ENCODE peak calls at places on chromosomes 16 and 17, in ten cellular contexts. E is ELR; I is cardiac muscle cell; P is caudate nucleus; B is psoas muscle; T is HFFc6; Y is OCI-LY7; H is activated T-cell treated with anti-CD3 and anti-CD28 coated beads, Interleukin-2, amount 50 U/mL, for 72 hours; G is colonic mucosa; U is effector memory CD4-positive, alpha-beta T cell. K is an unnamed sample.

GRCh38 chr16:89922477-89922883 is 662 bp upstream of the TUBB3 start:
- DNase-seq in E (peak; percentile 96), I (peak; percentile 92), P (no peak), B (peak; percentile 75), T (peak; percentile 93), Y (peak; percentile 60), H (peak; percentile 51), G (peak; percentile 66), U (no peak), K (no peak)

GRCh38 chr17:78325076-78325712 is 34.7 kb downstream of the SOCS3 start:
- DNase-seq in E (peak; percentile 89), I (peak; percentile 72), P (no peak), B (peak; percentile 88), T (peak; percentile 69), Y (no peak), H (no peak), G (no peak), U (no peak), K (no peak)

GRCh38 chr16:56301391-56301850 is 110.1 kb downstream of the GNAO1 start:
- DNase-seq in E (peak; percentile 46), I (peak; percentile 30), P (no peak), B (no peak), T (no peak), Y (no peak), H (no peak), G (no peak), U (no peak), K (no peak)

GRCh38 chr17:50056217-50056960 is 479 bp downstream of the ITGA3 start:
- DNase-seq in E (peak; percentile 79), I (peak; percentile 70), P (no peak), B (peak; percentile 81), T (peak; percentile 62), Y (peak; percentile 82), H (peak; percentile 79), G (peak; percentile 70), U (peak; percentile 34), K (no peak)

GRCh38 chr17:39525801-39526506 is 64.7 kb downstream of the CDK12 start:
- DNase-seq in E (no peak), I (no peak), P (no peak), B (no peak), T (no peak), Y (no peak), H (no peak), G (no peak), U (no peak), K (no peak)

GRCh38 chr16:1779234-1779701 is 3.1 kb downstream of the SPSB3 start:
- DNase-seq in E (no peak), I (no peak), P (no peak), B (peak; percentile 52), T (no peak), Y (no peak), H (no peak), G (no peak), U (no peak), K (no peak)

GRCh38 chr17:45812102-45812501 is 28.0 kb downstream of the CRHR1 start:
- DNase-seq in E (peak; percentile 42), I (peak; percentile 15), P (no peak), B (no peak), T (peak; percentile 14), Y (peak; percentile 8), H (no peak), G (no peak), U (no peak), K (no peak)

GRCh38 chr16:50611332-50611934 is 63.2 kb downstream of the NKD1 start:
- DNase-seq in E (peak; percentile 80), I (peak; percentile 42), P (no peak), B (no peak), T (no peak), Y (no peak), H (no peak), G (no peak), U (no peak), K (no peak)

GRCh38 chr17:44558349-44559287 is 1.3 kb downstream of the FZD2 start:
- DNase-seq in E (peak; percentile 64), I (no peak), P (no peak), B (no peak), T (peak; percentile 32), Y (no peak), H (no peak), G (no peak), U (no peak), K (no peak)

GRCh38 chr16:84593825-84594724 is 23.8 kb downstream of the COTL1 start:
- DNase-seq in E (no peak), I (peak; percentile 52), P (no peak), B (peak; percentile 63), T (no peak), Y (peak; percentile 97), H (peak; percentile 81), G (peak; percentile 88), U (peak; percentile 63), K (no peak)

GRCh38 chr17:74210191-74211140 is 2.9 kb upstream of the TTYH2 start:
- DNase-seq in E (peak; percentile 77), I (peak; percentile 77), P (peak; percentile 29), B (peak; percentile 84), T (peak; percentile 61), Y (peak; percentile 70), H (peak; percentile 83), G (peak; percentile 71), U (peak; percentile 71), K (no peak)

GRCh38 chr16:22195695-22196558 is 10.2 kb upstream of the EEF2K start:
- DNase-seq in E (peak; percentile 82), I (peak; percentile 92), P (peak; percentile 53), B (peak; percentile 92), T (peak; percentile 76), Y (peak; percentile 88), H (peak; percentile 89), G (peak; percentile 93), U (peak; percentile 82), K (peak; percentile 90)

GRCh38 chr17:59825533-59826316 is 67.0 kb downstream of the TUBD1 start:
- DNase-seq in E (peak; percentile 86), I (peak; percentile 76), P (no peak), B (peak; percentile 30), T (peak; percentile 72), Y (no peak), H (peak; percentile 64), G (no peak), U (no peak), K (no peak)

GRCh38 chr16:64543401-64543800 is 578.5 kb downstream of the CDH11 start:
- DNase-seq in E (no peak), I (no peak), P (no peak), B (no peak), T (no peak), Y (no peak), H (no peak), G (no peak), U (no peak), K (no peak)

GRCh38 chr17:29590261-29590978 is 972 bp upstream of the GIT1 start:
- DNase-seq in E (peak; percentile 82), I (peak; percentile 48), P (no peak), B (no peak), T (peak; percentile 47), Y (peak; percentile 50), H (no peak), G (no peak), U (no peak), K (peak; percentile 55)

GRCh38 chr17:82440991-82441627 is 9.4 kb downstream of the CYBC1 start:
- DNase-seq in E (no peak), I (peak; percentile 49), P (no peak), B (peak; percentile 79), T (no peak), Y (peak; percentile 36), H (no peak), G (no peak), U (no peak), K (no peak)

GRCh38 chr16:80806957-80807356 is 2.6 kb upstream of the CDYL2 start:
- DNase-seq in E (peak; percentile 88), I (peak; percentile 43), P (no peak), B (no peak), T (peak; percentile 79), Y (no peak), H (peak; percentile 81), G (no peak), U (peak; percentile 5), K (no peak)

GRCh38 chr17:42618442-42619150 is 9.1 kb downstream of the TUBG1 start:
- DNase-seq in E (peak; percentile 52), I (no peak), P (no peak), B (peak; percentile 91), T (peak; percentile 21), Y (peak; percentile 50), H (no peak), G (peak; percentile 52), U (no peak), K (peak; percentile 77)

GRCh38 chr17:29154516-29155234 is 25.5 kb downstream of the MYO18A start:
- DNase-seq in E (peak; percentile 38), I (no peak), P (no peak), B (peak; percentile 54), T (no peak), Y (no peak), H (no peak), G (peak; percentile 38), U (no peak), K (no peak)

GRCh38 chr17:40564195-40564882 is 933 bp downstream of the CCR7 start:
- DNase-seq in E (no peak), I (no peak), P (no peak), B (peak; percentile 36), T (no peak), Y (no peak), H (peak; percentile 71), G (no peak), U (no peak), K (no peak)

GRCh38 chr16:84530590-84530989 is 26.1 kb upstream of the MEAK7 start:
- DNase-seq in E (no peak), I (no peak), P (no peak), B (no peak), T (no peak), Y (no peak), H (no peak), G (no peak), U (no peak), K (no peak)

GRCh38 chr17:11550431-11550830 is 47.8 kb upstream of the DNAH9 start:
- DNase-seq in E (no peak), I (no peak), P (no peak), B (no peak), T (no peak), Y (no peak), H (no peak), G (no peak), U (no peak), K (no peak)

GRCh38 chr17:50218071-50218759 is 16.8 kb upstream of the COL1A1 start:
- DNase-seq in E (no peak), I (peak; percentile 48), P (no peak), B (no peak), T (no peak), Y (no peak), H (no peak), G (no peak), U (no peak), K (no peak)

GRCh38 chr16:88264641-88265285 is 118.0 kb upstream of the ZNF469 start:
- DNase-seq in E (peak; percentile 97), I (peak; percentile 89), P (no peak), B (peak; percentile 98), T (peak; percentile 88), Y (no peak), H (peak; percentile 89), G (peak; percentile 95), U (peak; percentile 40), K (peak; percentile 19)

GRCh38 chr16:13483121-13483520 is 436.8 kb upstream of the ERCC4 start:
- DNase-seq in E (no peak), I (no peak), P (no peak), B (no peak), T (no peak), Y (no peak), H (no peak), G (no peak), U (no peak), K (no peak)

GRCh38 chr17:37774508-37774907 is 29.6 kb upstream of the HNF1B start:
- DNase-seq in E (peak; percentile 10), I (no peak), P (no peak), B (no peak), T (no peak), Y (peak; percentile 48), H (peak; percentile 58), G (no peak), U (no peak), K (no peak)

GRCh38 chr16:87721622-87722565 is 43.9 kb downstream of the KLHDC4 start:
- DNase-seq in E (no peak), I (no peak), P (no peak), B (no peak), T (no peak), Y (no peak), H (no peak), G (no peak), U (no peak), K (no peak)

GRCh38 chr17:34252138-34252889 is 2.8 kb upstream of the CCL2 start:
- DNase-seq in E (peak; percentile 45), I (peak; percentile 97), P (no peak), B (peak; percentile 94), T (peak; percentile 82), Y (peak; percentile 39), H (no peak), G (peak; percentile 73), U (no peak), K (no peak)